ENCODE peak calls at places on chromosomes 4 and X, in ten cellular contexts. V is activated naive CD4-positive, alpha-beta T cell treated with anti-CD3 and anti-CD28 coated beads, Interleukin-2, amount 50 U/mL, for 16 hours; Q is upper lobe of right lung; D is pulmonary artery endothelial cell; Z is right cardiac atrium; G is GM12891; C is activated CD4-positive, CD25-positive, alpha-beta regulatory T cell; W is fibroblast of gingiva; T is tibial artery; E is ELF-1. B is an unnamed sample.

GRCh38 chr4:1463088-1463926 is 57.1 kb upstream of the NKX1-1 start:
- DNase-seq in C (no peak), V (no peak), Q (peak), T (no peak), G (no peak), Z (no peak), W (peak), D (no peak), E (no peak), B (peak)

GRCh38 chrX:25344191-25344936 is 328.6 kb upstream of the ARX start:
- DNase-seq in E (no peak), W (no peak), Q (no peak), T (no peak), G (no peak), D (no peak), C (no peak), Z (no peak), V (no peak), B (no peak)

GRCh38 chr4:104907074-104907649 is 239.5 kb upstream of the TET2 start:
- DNase-seq in V (no peak), G (no peak), Z (peak), T (no peak), C (no peak), D (no peak), Q (no peak), W (no peak), E (no peak), B (no peak)

GRCh38 chr4:70954032-70954431 is 39.4 kb upstream of the DCK start:
- DNase-seq in Q (no peak), G (no peak), V (no peak), E (no peak), T (no peak), Z (no peak), D (no peak), W (no peak), C (no peak), B (no peak)

GRCh38 chr4:189202869-189203271 is 737.8 kb upstream of the FRG1 start:
- DNase-seq in D (no peak), T (no peak), E (peak), G (no peak), C (no peak), W (no peak), Q (no peak), V (no peak), Z (no peak), B (no peak)

GRCh38 chrX:3990569-3990968 is 277.1 kb upstream of the PRKX start:
- DNase-seq in E (peak), Q (no peak), T (no peak), V (no peak), G (no peak), D (no peak), C (no peak), Z (no peak), W (no peak), B (no peak)

GRCh38 chrX:104270916-104271512 is 16.3 kb upstream of the ESX1 start:
- DNase-seq in W (peak), V (peak), D (no peak), G (no peak), E (peak), Q (no peak), Z (peak), C (no peak), T (peak), B (no peak)

GRCh38 chr4:156945532-156945931 is 26.1 kb downstream of the PDGFC start:
- DNase-seq in T (no peak), Q (no peak), W (peak), E (no peak), Z (no peak), G (no peak), D (no peak), V (no peak), C (no peak), B (no peak)

GRCh38 chr4:107760281-107760947 is 40.4 kb upstream of the PAPSS1 start:
- DNase-seq in V (no peak), G (no peak), Q (no peak), E (no peak), C (no peak), Z (peak), D (no peak), T (no peak), W (peak), B (no peak)

GRCh38 chr4:79178770-79179169 is 147.1 kb downstream of the NAA11 start:
- DNase-seq in D (no peak), G (no peak), E (no peak), T (peak), Q (no peak), Z (peak), W (peak), V (no peak), C (no peak), B (no peak)

GRCh38 chrX:39936886-39937770 is 160.6 kb downstream of the BCOR start:
- DNase-seq in T (no peak), E (peak), D (no peak), C (no peak), W (no peak), Z (no peak), V (no peak), G (no peak), Q (no peak), B (no peak)

GRCh38 chr4:74230902-74231499 is 73.1 kb downstream of the MTHFD2L start:
- DNase-seq in V (no peak), W (peak), D (no peak), C (no peak), Q (no peak), G (no peak), E (no peak), T (no peak), Z (peak), B (no peak)

GRCh38 chrX:40809210-40809609 is 73.9 kb upstream of the MED14 start:
- DNase-seq in Q (no peak), T (no peak), E (no peak), V (no peak), Z (no peak), C (no peak), W (no peak), G (no peak), D (no peak), B (no peak)

GRCh38 chr4:4884611-4885010 is 25.1 kb downstream of the MSX1 start:
- DNase-seq in G (no peak), D (no peak), T (no peak), W (no peak), Q (no peak), V (no peak), E (no peak), C (no peak), Z (no peak), B (no peak)

GRCh38 chr4:107736924-107737448 is 17.0 kb upstream of the PAPSS1 start:
- DNase-seq in G (no peak), C (no peak), Z (no peak), T (no peak), E (peak), D (no peak), W (peak), Q (no peak), V (peak), B (no peak)

GRCh38 chrX:118498755-118499154 is 3.1 kb downstream of the DOCK11 start:
- DNase-seq in G (no peak), Q (no peak), E (no peak), V (no peak), T (no peak), C (no peak), Z (no peak), D (no peak), W (no peak), B (no peak)

GRCh38 chr4:56213543-56213942 is 173.7 kb downstream of the AASDH start:
- DNase-seq in W (no peak), V (no peak), G (no peak), C (no peak), D (no peak), Q (no peak), T (no peak), E (no peak), Z (no peak), B (no peak)

GRCh38 chrX:129737921-129738320 is 858 bp upstream of the XPNPEP2 start:
- DNase-seq in E (no peak), G (no peak), C (no peak), Q (no peak), V (no peak), Z (no peak), D (no peak), W (peak), T (no peak), B (no peak)

GRCh38 chr4:28357985-28358384 is 1497.3 kb downstream of the STIM2 start:
- DNase-seq in T (no peak), Q (no peak), Z (no peak), V (no peak), W (peak), E (peak), G (no peak), C (no peak), D (no peak), B (no peak)

GRCh38 chr4:80331693-80332092 is 3.8 kb upstream of the CFAP299 start:
- DNase-seq in Z (no peak), T (no peak), V (no peak), G (no peak), W (no peak), E (no peak), C (no peak), Q (no peak), D (no peak), B (no peak)

GRCh38 chr4:29082684-29083083 is 1637.5 kb upstream of the PCDH7 start:
- DNase-seq in Z (no peak), W (no peak), D (no peak), Q (no peak), C (no peak), E (no peak), V (no peak), G (no peak), T (no peak), B (no peak)

GRCh38 chr4:113810906-113811305 is 49.4 kb upstream of the CAMK2D start:
- DNase-seq in G (no peak), D (no peak), Q (no peak), Z (no peak), E (no peak), T (no peak), C (no peak), V (no peak), W (peak), B (no peak)

GRCh38 chr4:142838781-142839180 is 7.3 kb downstream of the INPP4B start:
- DNase-seq in T (no peak), W (no peak), C (no peak), Q (no peak), E (no peak), G (no peak), D (no peak), V (no peak), Z (no peak), B (no peak)

GRCh38 chr4:15455290-15455689 is 14.4 kb upstream of the CC2D2A start:
- DNase-seq in E (no peak), V (no peak), G (no peak), C (no peak), Q (no peak), T (peak), W (peak), D (no peak), Z (peak), B (no peak)

GRCh38 chrX:64218023-64218422 is 12.4 kb downstream of the ASB12 start:
- DNase-seq in W (no peak), V (no peak), E (no peak), Q (no peak), D (no peak), T (no peak), G (no peak), C (no peak), Z (no peak), B (no peak)

GRCh38 chrX:153706799-153707198 is 17.4 kb downstream of the BCAP31 start:
- DNase-seq in W (no peak), Q (no peak), T (no peak), C (no peak), G (no peak), D (no peak), Z (peak), V (no peak), E (no peak), B (no peak)

GRCh38 chr4:176818531-176818930 is 25.8 kb upstream of the VEGFC start:
- DNase-seq in Q (no peak), W (peak), G (no peak), V (no peak), Z (no peak), E (no peak), T (no peak), D (no peak), C (no peak), B (no peak)

GRCh38 chr4:47640911-47641310 is 155.8 kb downstream of the ATP10D start:
- DNase-seq in Z (no peak), E (no peak), D (no peak), T (no peak), V (no peak), C (no peak), G (no peak), Q (no peak), W (no peak), B (no peak)

GRCh38 chr4:85496146-85496849 is 21.3 kb downstream of the ARHGAP24 start:
- DNase-seq in T (no peak), E (no peak), V (no peak), D (no peak), W (peak), Z (no peak), G (no peak), C (no peak), Q (no peak), B (no peak)

GRCh38 chrX:14922437-14922836 is 49.2 kb downstream of the MOSPD2 start:
- DNase-seq in G (no peak), D (no peak), E (peak), V (no peak), W (peak), C (no peak), T (no peak), Z (no peak), Q (no peak), B (no peak)

GRCh38 chrX:100404851-100405250 is 5.2 kb downstream of the PCDH19 start:
- DNase-seq in Q (no peak), W (no peak), Z (no peak), E (no peak), T (no peak), C (no peak), G (no peak), V (no peak), D (no peak), B (no peak)

GRCh38 chr4:65535128-65535527 is 135.2 kb downstream of the EPHA5 start:
- DNase-seq in W (no peak), Z (no peak), T (no peak), G (no peak), Q (no peak), C (no peak), D (no peak), V (no peak), E (no peak), B (no peak)

GRCh38 chrX:2550288-2551020 is 49.7 kb upstream of the DHRSX start:
- DNase-seq in D (no peak), E (no peak), V (no peak), G (no peak), Q (no peak), T (no peak), Z (no peak), W (no peak), C (no peak), B (no peak)

GRCh38 chr4:42488114-42488513 is 90.8 kb downstream of the SHISA3 start:
- DNase-seq in Z (no peak), W (no peak), C (no peak), G (no peak), T (no peak), Q (no peak), D (no peak), V (no peak), E (no peak), B (no peak)

GRCh38 chrX:80807606-80808159 is 2.0 kb downstream of the BRWD3 start:
- DNase-seq in G (no peak), E (no peak), T (no peak), V (no peak), C (no peak), W (no peak), Q (no peak), Z (no peak), D (no peak), B (no peak)

GRCh38 chrX:38754102-38754790 is 47.0 kb upstream of the MID1IP1 start:
- DNase-seq in Q (no peak), T (peak), D (peak), G (no peak), Z (no peak), W (peak), V (peak), E (peak), C (no peak), B (no peak)

GRCh38 chr4:3805731-3806130 is 39.5 kb downstream of the ADRA2C start:
- DNase-seq in E (no peak), T (no peak), V (no peak), D (no peak), G (no peak), Z (peak), Q (no peak), C (no peak), W (no peak), B (peak)

GRCh38 chr4:153207561-153207960 is 3.3 kb downstream of the TRIM2 start:
- DNase-seq in T (no peak), V (no peak), W (peak), E (peak), Z (peak), Q (no peak), C (no peak), D (no peak), G (no peak), B (no peak)

GRCh38 chr4:88791274-88791673 is 93.6 kb upstream of the NAP1L5 start:
- DNase-seq in C (no peak), E (no peak), T (no peak), D (no peak), V (no peak), Z (no peak), W (peak), G (no peak), Q (no peak), B (no peak)

B was measured in chondrocyte.